ENCODE peak calls at places on chromosome 10, in eight cellular contexts. K, I, F, C, V, S, M and W are unnamed samples.

GRCh38 chr10:127774771-127775559 is 38.0 kb downstream of the FOXI2 start:
- DNase-seq in K (no peak), F (no peak), S (no peak), I (no peak), C (no peak), V (no peak), M (no peak), W (no peak)

GRCh38 chr10:92957223-92958010 is 103.2 kb upstream of the CYP26C1 start:
- DNase-seq in F (no peak), I (no peak), M (no peak), K (no peak), S (no peak), C (no peak), V (no peak), W (no peak)

GRCh38 chr10:77939561-77940001 is 13.0 kb upstream of the DLG5 start:
- DNase-seq in C (peak; percentile 93), K (peak; percentile 55), F (no peak), S (peak; percentile 92), I (no peak), V (peak; percentile 77), M (no peak), W (no peak)

GRCh38 chr10:36759111-36759805 is 366.1 kb upstream of the ANKRD30A start:
- DNase-seq in C (no peak), K (no peak), F (peak; percentile 9), S (peak; percentile 77), I (no peak), M (no peak), V (peak; percentile 85), W (no peak)

GRCh38 chr10:84493951-84494848 is 165.8 kb downstream of the CCSER2 start:
- DNase-seq in F (peak; percentile 27), M (no peak), V (peak; percentile 63), C (no peak), S (peak; percentile 37), I (no peak), K (no peak), W (peak; percentile 49)

GRCh38 chr10:56288403-56288802 is 72.7 kb downstream of the ZWINT start:
- DNase-seq in C (no peak), F (no peak), V (no peak), K (no peak), I (no peak), M (no peak), S (no peak), W (no peak)

GRCh38 chr10:131143425-131144165 is 167.9 kb downstream of the TCERG1L start:
- DNase-seq in C (no peak), K (no peak), S (no peak), M (no peak), F (no peak), I (no peak), V (no peak), W (no peak)

GRCh38 chr10:115092555-115093285 is 445 bp upstream of the ATRNL1 start:
- DNase-seq in F (peak; percentile 13), C (no peak), V (peak; percentile 14), I (peak; percentile 43), K (no peak), M (no peak), S (peak; percentile 58), W (peak; percentile 39)

GRCh38 chr10:77011823-77012566 is 625.6 kb downstream of the KCNMA1 start:
- DNase-seq in F (no peak), S (no peak), C (no peak), I (no peak), K (peak; percentile 63), M (no peak), V (peak; percentile 73), W (no peak)

GRCh38 chr10:78977761-78978305 is 90.9 kb upstream of the ZMIZ1 start:
- DNase-seq in C (peak; percentile 80), F (peak; percentile 62), S (peak; percentile 87), K (peak; percentile 73), I (peak; percentile 70), M (no peak), V (peak; percentile 93), W (peak; percentile 90)

GRCh38 chr10:63700935-63701263 is 179.7 kb downstream of the REEP3 start:
- DNase-seq in C (no peak), I (no peak), K (no peak), M (no peak), S (peak; percentile 84), F (no peak), V (peak; percentile 77), W (no peak)

GRCh38 chr10:132066812-132067211 is 1.1 kb downstream of the JAKMIP3 start:
- DNase-seq in M (no peak), V (no peak), K (no peak), I (no peak), F (no peak), C (no peak), S (no peak), W (no peak)

GRCh38 chr10:30270247-30270646 is 78.8 kb downstream of the MTPAP start:
- DNase-seq in I (no peak), F (peak; percentile 5), V (peak; percentile 16), C (no peak), S (peak; percentile 25), K (no peak), M (no peak), W (no peak)

GRCh38 chr10:93695720-93696119 is 6.7 kb downstream of the FRA10AC1 start:
- DNase-seq in I (no peak), K (no peak), M (no peak), C (no peak), S (peak; percentile 17), V (no peak), F (no peak), W (no peak)

GRCh38 chr10:13784067-13784466 is 197.3 kb downstream of the PRPF18 start:
- DNase-seq in S (peak; percentile 30), V (no peak), C (no peak), K (no peak), F (no peak), I (no peak), M (no peak), W (no peak)

GRCh38 chr10:121616291-121616690 is 18.0 kb upstream of the FGFR2 start:
- DNase-seq in V (no peak), C (peak; percentile 33), S (no peak), I (no peak), M (no peak), K (no peak), F (no peak), W (no peak)

GRCh38 chr10:126117196-126117595 is 220.8 kb downstream of the FANK1 start:
- DNase-seq in V (no peak), S (no peak), M (no peak), F (no peak), I (no peak), C (no peak), K (no peak), W (no peak)

GRCh38 chr10:93436577-93436976 is 45.6 kb downstream of the MYOF start:
- DNase-seq in F (peak; percentile 81), S (peak; percentile 99), C (peak; percentile 87), K (peak; percentile 69), M (no peak), I (no peak), V (peak; percentile 98), W (peak; percentile 94)

GRCh38 chr10:94413374-94413773 is 11.0 kb downstream of the TBC1D12 start:
- DNase-seq in S (no peak), I (no peak), F (no peak), V (no peak), M (no peak), K (no peak), C (no peak), W (no peak)

GRCh38 chr10:52664629-52665028 is 108.0 kb downstream of the MBL2 start:
- DNase-seq in M (no peak), C (no peak), K (no peak), F (no peak), V (no peak), I (no peak), S (no peak), W (no peak)

GRCh38 chr10:99522511-99523250 is 10.1 kb upstream of the NKX2-3 start:
- DNase-seq in I (no peak), V (no peak), M (no peak), K (no peak), C (peak; percentile 74), S (no peak), F (no peak), W (no peak)
- H3K4me3 ChIP-seq in I (no peak overlapping the region), V (no peak overlapping the region), M (no peak overlapping the region), K (no peak overlapping the region), C (peak overlapping the region; percentile 27), S (no peak overlapping the region), F (no peak overlapping the region), W (no peak overlapping the region)

DNA sequence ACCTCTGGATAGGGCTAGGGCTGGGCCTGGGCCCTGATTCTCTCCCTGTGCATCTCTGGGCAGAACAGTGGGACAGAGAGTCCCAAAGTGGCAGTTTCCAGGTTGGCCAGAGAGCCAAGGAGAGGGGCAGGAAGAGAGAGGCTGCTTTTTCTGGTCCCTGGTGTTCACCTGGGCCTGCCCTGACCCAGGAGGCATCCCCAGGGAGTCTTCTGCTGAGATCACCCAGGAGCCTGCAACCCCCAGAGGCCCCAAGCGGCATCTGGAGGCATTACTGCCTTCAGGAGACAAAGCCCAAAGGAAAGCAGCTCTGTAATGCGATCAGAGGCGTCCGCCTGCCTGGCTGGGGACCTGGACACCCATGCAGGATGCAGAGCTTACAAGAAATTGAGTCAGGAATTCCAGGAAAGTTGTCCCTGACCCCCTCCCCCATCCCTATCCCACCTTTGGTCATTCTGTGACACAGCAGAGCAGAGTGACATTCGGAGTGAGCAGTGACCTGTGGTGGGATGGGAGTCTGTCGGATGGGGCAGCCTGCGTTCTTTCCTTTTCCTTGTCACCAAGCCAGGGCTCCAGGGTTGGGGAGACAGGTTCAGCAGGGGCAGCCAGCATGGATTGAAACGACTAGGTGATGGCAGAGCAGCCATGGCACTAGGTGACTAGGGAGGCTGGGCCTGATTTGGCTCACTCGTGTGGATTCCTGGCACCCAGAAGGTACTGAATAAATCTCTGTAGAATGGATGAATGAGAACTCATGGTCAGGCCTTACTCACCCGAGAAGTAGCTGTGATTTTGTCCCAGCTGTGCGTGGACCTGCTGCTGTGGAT is 10.4 kb downstream of the UNC5B start:
- DNase-seq in V (peak; percentile 44), M (no peak), S (no peak), F (no peak), K (no peak), I (no peak), C (peak; percentile 48), W (peak; percentile 60)
- TF ChIP-seq CTCF in V (no peak), M (no peak), S (no peak), F (no peak), K (no peak), I (no peak), C (no peak), W (no peak)

GRCh38 chr10:123890761-123891146 is 853 bp downstream of the CPXM2 start:
- DNase-seq in S (no peak), K (no peak), M (no peak), F (no peak), I (no peak), V (no peak), C (peak; percentile 60), W (no peak)
- H3K4me3 ChIP-seq in S (no peak overlapping the region), K (peak overlapping the region; percentile 39), M (peak overlapping the region; percentile 42), F (no peak overlapping the region), I (peak overlapping the region; percentile 23), V (no peak overlapping the region), C (peak overlapping the region; percentile 64), W (peak overlapping the region; percentile 55)

DNA sequence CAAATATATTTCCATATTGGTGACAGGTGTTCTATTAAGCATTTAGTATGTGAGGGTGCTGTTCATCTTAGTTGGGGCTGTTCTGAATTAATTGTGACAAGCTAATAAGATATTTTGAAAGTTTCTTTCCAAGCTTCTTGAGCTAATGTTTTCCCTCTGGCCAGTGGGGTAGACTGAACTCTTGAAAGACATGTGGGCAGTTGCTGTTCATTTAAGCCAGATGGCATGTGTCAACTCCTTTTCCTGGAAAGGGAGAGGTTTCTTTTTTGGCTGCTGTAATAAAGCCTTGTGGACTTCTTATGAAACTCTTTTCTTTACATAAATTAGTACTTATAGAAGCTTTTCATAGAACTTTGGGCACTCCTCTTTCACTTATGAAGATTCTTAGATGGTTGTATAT is 21.7 kb downstream of the RAB18 start:
- DNase-seq in S (peak; percentile 83), I (no peak), M (no peak), V (peak; percentile 76), C (no peak), F (peak; percentile 14), K (no peak), W (peak; percentile 77)
- TF ChIP-seq CTCF in S (no peak), I (no peak), M (no peak), V (peak; percentile 2), C (no peak), F (no peak), K (no peak), W (no peak)